ENCODE peak calls at places on chromosomes 3 and 15, in four cellular contexts. One of them, this sample, is unnamed.

GRCh38 chr3:48301020-48301813 is 32.2 kb downstream of the SPINK8 start:
- DNase-seq in HCEC 1CT: peak; percentile 89
- DNase-seq in HT-29: peak; percentile 85
- DNase-seq in H54: peak; percentile 84
- DNase-seq in this sample: peak; percentile 88

GRCh38 chr3:44284949-44285348 is 43.3 kb downstream of the TOPAZ1 start:
- DNase-seq in HCEC 1CT: no peak
- DNase-seq in HT-29: no peak
- DNase-seq in H54: no peak
- DNase-seq in this sample: peak; percentile 13

GRCh38 chr3:171088984-171089754 is 62.6 kb upstream of the SLC2A2 start:
- DNase-seq in HCEC 1CT: peak; percentile 88
- DNase-seq in HT-29: peak; percentile 12
- DNase-seq in H54: peak; percentile 33
- DNase-seq in this sample: peak; percentile 99

GRCh38 chr3:173396191-173397041 is 1.1 kb upstream of the NLGN1 start:
- DNase-seq in H54: no peak
- DNase-seq in HCEC 1CT: no peak
- DNase-seq in HT-29: no peak
- DNase-seq in this sample: peak; percentile 27

GRCh38 chr15:42065008-42065407 is 29.4 kb downstream of the PLA2G4D start:
- DNase-seq in HCEC 1CT: no peak
- DNase-seq in H54: no peak
- DNase-seq in HT-29: no peak
- DNase-seq in this sample: no peak

GRCh38 chr3:157354722-157355121 is 81.9 kb upstream of the PTX3 start:
- DNase-seq in HT-29: peak; percentile 11
- DNase-seq in H54: no peak
- DNase-seq in HCEC 1CT: no peak
- DNase-seq in this sample: peak; percentile 42

GRCh38 chr3:167318996-167319615 is 61.0 kb downstream of the ZBBX start:
- DNase-seq in HCEC 1CT: no peak
- DNase-seq in HT-29: peak; percentile 24
- DNase-seq in H54: no peak
- DNase-seq in this sample: no peak

GRCh38 chr15:26438718-26439117 is 334.1 kb downstream of the GABRB3 start:
- DNase-seq in HCEC 1CT: no peak
- DNase-seq in H54: no peak
- DNase-seq in HT-29: no peak
- DNase-seq in this sample: no peak

GRCh38 chr3:31253782-31254181 is 278.9 kb upstream of the STT3B start:
- DNase-seq in HT-29: no peak
- DNase-seq in HCEC 1CT: peak; percentile 58
- DNase-seq in H54: no peak
- DNase-seq in this sample: no peak

GRCh38 chr15:49964071-49964470 is 155.0 kb downstream of the ATP8B4 start:
- DNase-seq in H54: no peak
- DNase-seq in HT-29: no peak
- DNase-seq in HCEC 1CT: no peak
- DNase-seq in this sample: no peak

GRCh38 chr3:191882289-191882688 is 421.3 kb downstream of the PYDC2 start:
- DNase-seq in HCEC 1CT: no peak
- DNase-seq in HT-29: no peak
- DNase-seq in H54: no peak
- DNase-seq in this sample: no peak

GRCh38 chr3:5994651-5995050 is 807.1 kb downstream of the EDEM1 start:
- DNase-seq in H54: no peak
- DNase-seq in HCEC 1CT: no peak
- DNase-seq in HT-29: no peak
- DNase-seq in this sample: no peak

GRCh38 chr15:87365221-87365620 is 891.3 kb downstream of the NTRK3 start:
- DNase-seq in HCEC 1CT: peak; percentile 82
- DNase-seq in H54: peak; percentile 8
- DNase-seq in HT-29: no peak
- DNase-seq in this sample: peak; percentile 92

GRCh38 chr15:75348563-75349350 is 1.9 kb downstream of the NEIL1 start:
- DNase-seq in HCEC 1CT: no peak
- DNase-seq in HT-29: peak; percentile 35
- DNase-seq in H54: no peak
- DNase-seq in this sample: no peak

GRCh38 chr15:71195242-71195641 is 80.0 kb downstream of the THSD4 start:
- DNase-seq in HCEC 1CT: no peak
- DNase-seq in HT-29: peak; percentile 22
- DNase-seq in H54: no peak
- DNase-seq in this sample: no peak

GRCh38 chr15:88513195-88513594 is 33.3 kb downstream of the DET1 start:
- DNase-seq in H54: no peak
- DNase-seq in HCEC 1CT: peak; percentile 43
- DNase-seq in HT-29: peak; percentile 12
- DNase-seq in this sample: peak; percentile 11

GRCh38 chr15:25439456-25439836 is 622 bp upstream of the UBE3A start:
- DNase-seq in HCEC 1CT: no peak
- DNase-seq in HT-29: no peak
- DNase-seq in H54: peak; percentile 2
- DNase-seq in this sample: peak; percentile 43

GRCh38 chr3:17432237-17432636 is 310.2 kb downstream of the TBC1D5 start:
- DNase-seq in HCEC 1CT: no peak
- DNase-seq in HT-29: no peak
- DNase-seq in H54: no peak
- DNase-seq in this sample: peak; percentile 27

GRCh38 chr15:35545316-35545824 is 595 bp downstream of the DPH6 start:
- DNase-seq in H54: peak; percentile 20
- DNase-seq in HT-29: peak; percentile 81
- DNase-seq in HCEC 1CT: peak; percentile 63
- DNase-seq in this sample: peak; percentile 72

GRCh38 chr3:194200422-194201060 is 64.6 kb downstream of the HES1 start:
- DNase-seq in HT-29: no peak
- DNase-seq in H54: no peak
- DNase-seq in HCEC 1CT: no peak
- DNase-seq in this sample: peak; percentile 27

GRCh38 chr3:169660709-169661566 is 2.6 kb downstream of the MECOM start:
- DNase-seq in HT-29: no peak
- DNase-seq in H54: no peak
- DNase-seq in HCEC 1CT: no peak
- DNase-seq in this sample: peak; percentile 78

GRCh38 chr3:178618197-178618596 is 82.0 kb downstream of the KCNMB2 start:
- DNase-seq in H54: no peak
- DNase-seq in HCEC 1CT: peak; percentile 69
- DNase-seq in HT-29: no peak
- DNase-seq in this sample: peak; percentile 61

GRCh38 chr3:159189994-159190669 is 388.3 kb downstream of the MFSD1 start:
- DNase-seq in HCEC 1CT: peak; percentile 82
- DNase-seq in H54: peak; percentile 22
- DNase-seq in HT-29: no peak
- DNase-seq in this sample: no peak

GRCh38 chr3:13348671-13349396 is 71.3 kb downstream of the NUP210 start:
- DNase-seq in H54: no peak
- DNase-seq in HCEC 1CT: no peak
- DNase-seq in HT-29: no peak
- DNase-seq in this sample: no peak

This sample was measured in fibroblast of lung.